ENCODE peak calls at places on chromosomes 11 and 22, in five cellular contexts. K is sigmoid colon, P is lower leg skin, F is stomach, B is uterus. T is an unnamed sample.
A peak's percentile ranks its signal among the peaks of the same experiment; 100 is the strongest.

GRCh38 chr11:33461726-33462125 is 204.5 kb downstream of the HIPK3 start:
- DNase-seq in B (no peak), P (no peak), K (no peak), F (no peak), T (no peak)

GRCh38 chr11:111944139-111944538 is 7.0 kb downstream of the DIXDC1 start:
- DNase-seq in F (no peak), B (no peak), P (no peak), K (no peak), T (no peak)

GRCh38 chr11:61168292-61168691 is 7.1 kb upstream of the VPS37C start:
- DNase-seq in K (no peak), F (no peak), P (peak; percentile 28), B (no peak), T (no peak)

GRCh38 chr22:28788601-28789000 is 11.8 kb downstream of the XBP1 start:
- DNase-seq in F (no peak), B (no peak), K (no peak), P (no peak), T (no peak)

GRCh38 chr11:66280428-66280827 is 2.5 kb downstream of the CNIH2 start:
- DNase-seq in F (no peak), B (no peak), K (no peak), P (no peak), T (no peak)

GRCh38 chr11:1091332-1092083 is 16.8 kb downstream of the MUC2 start:
- DNase-seq in P (no peak), K (no peak), F (no peak), B (no peak), T (no peak)

GRCh38 chr11:62427630-62428233 is 8.9 kb downstream of the SCGB1A1 start:
- DNase-seq in P (no peak), K (no peak), F (no peak), B (no peak), T (no peak)

GRCh38 chr11:77993902-77994301 is 566 bp downstream of the INTS4 start:
- DNase-seq in P (no peak), B (no peak), K (no peak), F (no peak), T (no peak)

GRCh38 chr11:114285599-114285998 is 10.6 kb upstream of the NNMT start:
- DNase-seq in F (no peak), B (no peak), P (no peak), K (no peak), T (no peak)

GRCh38 chr11:1150095-1150494 is 7.7 kb upstream of the MUC5AC start:
- DNase-seq in F (no peak), B (no peak), P (peak; percentile 72), K (no peak), T (no peak)

GRCh38 chr22:41288245-41288946 is 2.4 kb upstream of the RANGAP1 start:
- DNase-seq in B (no peak), F (peak; percentile 37), K (peak; percentile 69), P (no peak), T (no peak)

GRCh38 chr22:22009661-22010060 is 27.1 kb upstream of the TOP3B start:
- DNase-seq in B (no peak), P (peak; percentile 29), K (no peak), F (no peak), T (no peak)

DNA sequence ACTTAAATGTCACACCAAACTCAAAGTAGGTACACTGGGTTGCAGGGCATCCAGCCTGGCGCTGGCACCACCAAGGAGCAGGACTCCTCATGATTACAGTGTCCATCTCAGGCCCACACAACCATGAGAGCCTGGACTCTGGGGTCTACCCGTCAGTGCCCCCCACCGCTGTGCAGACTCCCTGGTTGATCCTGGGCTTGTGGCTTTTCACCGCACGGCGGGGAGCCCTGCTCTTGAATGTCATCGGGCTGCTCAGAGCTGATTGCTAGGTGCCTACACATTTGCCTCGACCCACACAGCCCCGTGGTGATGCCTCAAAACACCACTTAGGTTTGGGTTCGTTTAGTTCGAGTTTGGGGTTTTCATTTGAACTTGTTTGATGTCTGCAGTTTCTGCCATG is 63.0 kb downstream of the WNT11 start:
- DNase-seq in F (no peak), P (no peak), K (no peak), B (no peak), T (no peak)
- TF ChIP-seq POLR2A in F (no peak), P (no peak), K (no peak), B (no peak), T (no peak)

GRCh38 chr11:128417607-128418324 is 169.6 kb downstream of the ETS1 start:
- DNase-seq in P (no peak), F (no peak), B (no peak), K (no peak), T (no peak)
- TF ChIP-seq POLR2A in P (no peak), F (no peak), B (no peak), K (no peak), T (no peak)

GRCh38 chr11:64844330-64845124 is at the start of gene CDC42BPG:
- DNase-seq in P (no peak), F (peak; percentile 92), K (no peak), B (no peak), T (peak; percentile 59)

GRCh38 chr11:64841592-64842365 is 2.7 kb downstream of the CDC42BPG start:
- DNase-seq in B (no peak), F (no peak), K (no peak), P (no peak), T (no peak)

GRCh38 chr11:64842366-64842759 is 2.1 kb downstream of the CDC42BPG start:
- DNase-seq in F (no peak), K (no peak), P (no peak), B (no peak), T (no peak)

GRCh38 chr11:64843971-64844329 is 503 bp downstream of the CDC42BPG start:
- DNase-seq in K (no peak), P (no peak), F (no peak), B (no peak), T (no peak)

DNA sequence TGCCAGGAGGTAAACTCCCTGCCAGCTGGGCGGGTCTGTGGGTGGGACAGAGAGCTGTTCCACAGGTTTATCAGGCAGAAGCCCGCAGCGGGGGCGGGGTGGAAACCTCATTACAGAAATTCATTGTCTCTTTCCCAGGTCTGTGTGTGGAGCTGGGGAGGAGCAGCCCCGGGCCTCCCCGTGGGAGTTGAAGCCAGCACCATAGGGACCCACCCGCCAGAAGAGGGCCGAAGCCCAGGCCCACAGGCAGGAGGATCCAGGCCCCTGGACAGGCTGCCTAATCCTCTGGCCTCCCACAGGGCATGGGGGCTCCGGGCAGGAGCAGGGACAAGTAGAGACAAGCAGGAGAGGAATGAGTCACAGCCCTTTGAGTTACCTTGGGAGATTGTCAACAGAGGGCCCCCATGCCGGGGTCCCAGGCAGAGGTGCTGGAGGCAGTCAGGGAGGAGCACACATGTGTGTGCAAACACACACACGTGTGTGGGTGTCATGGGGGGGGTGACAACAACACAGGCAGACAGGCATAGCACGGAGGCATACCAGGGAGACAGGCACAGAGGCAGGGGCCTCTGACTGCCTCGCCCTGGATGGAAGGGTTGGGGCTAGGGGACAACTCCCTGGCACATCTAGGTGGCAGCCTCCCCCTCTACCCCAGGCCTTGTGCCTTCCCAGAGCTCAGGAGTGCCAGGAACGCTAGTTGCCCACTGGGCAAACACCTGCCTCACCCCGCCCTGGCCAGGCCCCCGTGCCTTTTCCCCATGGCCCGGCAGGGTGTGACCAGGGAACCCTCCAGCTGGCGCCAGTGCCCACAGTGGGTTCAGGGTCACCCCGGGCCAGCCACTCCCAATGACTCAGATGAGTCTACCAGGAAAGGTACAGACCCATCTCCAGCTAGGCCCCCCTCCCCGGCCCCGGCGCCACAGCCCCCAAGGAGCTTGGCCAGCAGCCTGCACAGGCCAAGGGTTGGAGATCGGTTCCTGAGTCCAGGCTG is 1.3 kb downstream of the CDC42BPG start:
- DNase-seq in F (peak; percentile 82), K (no peak), P (no peak), B (no peak), T (peak; percentile 92)
- TF ChIP-seq POLR2A in F (no peak), K (no peak), P (no peak), B (no peak), T (no peak)

GRCh38 chr11:73715551-73715950 is 45.3 kb downstream of the RAB6A start:
- DNase-seq in B (no peak), P (no peak), K (no peak), F (no peak), T (no peak)
- TF ChIP-seq POLR2A in B (no peak), P (no peak), K (no peak), F (no peak), T (no peak)

GRCh38 chr11:57649826-57650738 is at the start of gene YPEL4:
- DNase-seq in B (peak; percentile 79), K (peak; percentile 84), F (no peak), P (peak; percentile 94), T (peak; percentile 64)
- TF ChIP-seq POLR2A in B (no peak), K (no peak), F (no peak), P (no peak), T (peak; percentile 46)

GRCh38 chr11:102318469-102318868 is 1.2 kb downstream of the BIRC3 start:
- DNase-seq in K (no peak), P (no peak), B (no peak), F (peak; percentile 42), T (no peak)

GRCh38 chr11:102317099-102317767 is at the start of gene BIRC3:
- DNase-seq in F (peak; percentile 90), K (peak; percentile 92), B (peak; percentile 83), P (peak; percentile 96), T (peak; percentile 30)

GRCh38 chr11:102319544-102319943 is 2.3 kb downstream of the BIRC3 start:
- DNase-seq in B (no peak), F (no peak), K (no peak), P (no peak), T (no peak)

GRCh38 chr11:102316505-102316904 is 779 bp upstream of the BIRC3 start:
- DNase-seq in B (no peak), P (no peak), F (no peak), K (no peak), T (no peak)

DNA sequence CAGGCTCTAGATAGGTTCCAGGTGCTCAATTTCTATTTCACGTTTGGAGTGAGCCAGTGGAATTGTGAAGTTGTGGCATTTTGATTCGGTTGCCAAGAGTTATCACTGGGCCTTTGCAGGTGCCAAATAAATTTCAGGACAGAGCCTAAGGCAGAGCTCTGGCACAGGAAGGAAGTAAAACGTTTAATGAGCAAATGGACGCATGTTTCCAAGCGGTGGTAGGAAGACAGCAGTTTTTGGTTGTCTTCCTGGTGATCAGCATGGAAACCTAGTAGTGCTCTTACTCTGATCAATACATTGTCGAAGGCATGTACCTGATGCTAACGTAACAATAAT is 452 bp downstream of the BIRC3 start:
- DNase-seq in K (no peak), P (no peak), B (no peak), F (no peak), T (no peak)
- TF ChIP-seq POLR2A in K (no peak), P (no peak), B (no peak), F (no peak), T (no peak)

GRCh38 chr11:19279455-19279854 is 38.7 kb upstream of the E2F8 start:
- DNase-seq in K (no peak), F (no peak), P (no peak), B (no peak), T (no peak)
- TF ChIP-seq POLR2A in K (no peak), F (no peak), P (no peak), B (no peak), T (no peak)